ENCODE peak calls at places on chromosome 11, in four cellular contexts. O is gastrocnemius medialis, Z is NCI-H146, D is skeletal muscle cell. Q is an unnamed sample.

GRCh38 chr11:71209656-71210055 is 42.7 kb downstream of the SHANK2 start:
- DNase-seq in O (no peak), Z (no peak), D (no peak), Q (no peak)

GRCh38 chr11:6992457-6993431 is 27.4 kb downstream of the ZNF214 start:
- DNase-seq in O (peak; percentile 10), Z (no peak), D (peak; percentile 94), Q (no peak)

GRCh38 chr11:56624661-56625110 is 10.0 kb upstream of the OR5M1 start:
- DNase-seq in O (no peak), Z (peak; percentile 6), D (no peak), Q (peak; percentile 51)

GRCh38 chr11:122240621-122241020 is 124.6 kb upstream of the BLID start:
- DNase-seq in O (no peak), Z (no peak), D (no peak), Q (no peak)

GRCh38 chr11:2563216-2564007 is 118.6 kb downstream of the KCNQ1 start:
- DNase-seq in O (no peak), Z (no peak), D (no peak), Q (no peak)

GRCh38 chr11:22685111-22685510 is 18.7 kb downstream of the GAS2 start:
- DNase-seq in O (no peak), Z (no peak), D (no peak), Q (no peak)

GRCh38 chr11:26048271-26048670 is 283.7 kb upstream of the ANO3 start:
- DNase-seq in O (no peak), Z (no peak), D (no peak), Q (no peak)

GRCh38 chr11:86097965-86098364 is 29.1 kb upstream of the PICALM start:
- DNase-seq in O (no peak), Z (no peak), D (no peak), Q (no peak)

GRCh38 chr11:65524747-65525658 is at the start of gene SCYL1:
- DNase-seq in O (peak; percentile 65), Z (peak; percentile 76), D (no peak), Q (peak; percentile 75)

GRCh38 chr11:19392321-19392720 is 151.6 kb upstream of the E2F8 start:
- DNase-seq in O (no peak), Z (no peak), D (no peak), Q (no peak)

GRCh38 chr11:45906096-45906682 is 882 bp downstream of the FREY1 start:
- DNase-seq in O (no peak), Z (no peak), D (no peak), Q (no peak)

GRCh38 chr11:2940166-2940929 is 11.1 kb upstream of the PHLDA2 start:
- DNase-seq in O (no peak), Z (no peak), D (no peak), Q (peak; percentile 68)

Q was measured in Calu3.